ENCODE peak calls at places on chromosomes 6 and 20, in seven cellular contexts. C is dermis microvascular lymphatic vessel endothelial cell; K is stomach; G is T1000; F is SW 1271; A is activated T-cell treated with anti-CD3 and anti-CD28 coated beads, Interleukin-2, amount 50 U/mL, for 4 hours; Q is colonic mucosa. P is an unnamed sample.

GRCh38 chr6:43890197-43891062 is 120.4 kb downstream of the VEGFA start:
- DNase-seq in G (no peak), A (no peak), K (no peak), Q (no peak), C (no peak), F (no peak), P (no peak)

GRCh38 chr6:139153876-139154275 is 19.0 kb downstream of the HECA start:
- DNase-seq in F (no peak), C (no peak), G (no peak), A (no peak), K (no peak), Q (no peak), P (no peak)

GRCh38 chr6:122788663-122789062 is 395 bp upstream of the SMPDL3A start:
- DNase-seq in K (no peak), A (no peak), F (no peak), C (no peak), G (no peak), Q (no peak), P (no peak)

GRCh38 chr6:134176283-134176975 is 124.0 kb upstream of the SLC2A12 start:
- DNase-seq in Q (peak), G (no peak), C (peak), K (peak), F (no peak), A (peak), P (peak)

GRCh38 chr6:143196525-143197225 is 136.0 kb downstream of the AIG1 start:
- DNase-seq in A (no peak), K (no peak), C (peak), G (no peak), F (no peak), Q (no peak), P (peak)

GRCh38 chr6:110875548-110876169 is 1.1 kb downstream of the AMD1 start:
- DNase-seq in K (peak), G (peak), Q (peak), F (no peak), C (peak), A (peak), P (peak)

GRCh38 chr6:119720160-119720559 is 370.6 kb upstream of the MAN1A1 start:
- DNase-seq in K (no peak), A (no peak), C (no peak), G (no peak), F (no peak), Q (no peak), P (no peak)

GRCh38 chr6:99522531-99522930 is 7.3 kb upstream of the USP45 start:
- DNase-seq in F (no peak), A (no peak), C (no peak), G (no peak), Q (no peak), K (no peak), P (no peak)

GRCh38 chr6:52288216-52288615 is 3.7 kb upstream of the MCM3 start:
- DNase-seq in F (no peak), K (no peak), C (peak), Q (no peak), A (no peak), G (no peak), P (no peak)

GRCh38 chr20:9400371-9401025 is 113.9 kb upstream of the LAMP5 start:
- DNase-seq in F (no peak), G (no peak), A (no peak), C (no peak), K (no peak), Q (no peak), P (peak)

GRCh38 chr20:11509776-11510175 is 407.9 kb upstream of the BTBD3 start:
- DNase-seq in G (no peak), Q (no peak), K (no peak), A (no peak), C (no peak), F (no peak), P (no peak)

GRCh38 chr6:133590196-133590595 is 298.7 kb upstream of the TCF21 start:
- DNase-seq in K (no peak), G (no peak), C (no peak), F (no peak), Q (no peak), A (no peak), P (no peak)

GRCh38 chr20:53925651-53926401 is 144.6 kb downstream of the BCAS1 start:
- DNase-seq in K (no peak), G (no peak), Q (no peak), C (no peak), A (no peak), F (no peak), P (no peak)

GRCh38 chr6:79570129-79570801 is 33.0 kb upstream of the LCA5 start:
- DNase-seq in Q (peak), C (peak), F (no peak), G (no peak), K (peak), A (no peak), P (peak)

GRCh38 chr6:170117111-170117972 is 173.5 kb downstream of the DLL1 start:
- DNase-seq in G (no peak), K (peak), C (no peak), F (no peak), A (no peak), Q (no peak), P (no peak)

GRCh38 chr6:75526502-75527127 is 33.0 kb upstream of the FILIP1 start:
- DNase-seq in G (peak), C (peak), F (no peak), K (peak), Q (peak), A (peak), P (peak)

GRCh38 chr20:2301164-2301622 is 5.4 kb downstream of the TGM3 start:
- DNase-seq in C (peak), A (no peak), Q (peak), K (no peak), G (no peak), F (no peak), P (no peak)

GRCh38 chr6:29864037-29864795 is 36.6 kb downstream of the HLA-G start:
- DNase-seq in Q (no peak), F (no peak), A (no peak), K (no peak), C (peak), G (no peak), P (no peak)

GRCh38 chr20:59120491-59120890 is 43.1 kb upstream of the ZNF831 start:
- DNase-seq in K (no peak), C (no peak), F (no peak), Q (no peak), A (no peak), G (no peak), P (no peak)

GRCh38 chr6:133890941-133891813 is 2.3 kb downstream of the TCF21 start:
- DNase-seq in C (peak), G (no peak), K (peak), F (no peak), A (no peak), Q (peak), P (peak)

GRCh38 chr6:129697788-129698187 is 12.2 kb downstream of the ARHGAP18 start:
- DNase-seq in C (no peak), F (no peak), A (no peak), K (no peak), Q (no peak), G (no peak), P (no peak)

GRCh38 chr6:129369737-129370136 is 340.2 kb downstream of the ARHGAP18 start:
- DNase-seq in F (no peak), G (no peak), K (no peak), C (no peak), A (no peak), Q (no peak), P (no peak)

GRCh38 chr6:103335412-103335811 is 1524.3 kb downstream of the HACE1 start:
- DNase-seq in C (no peak), K (no peak), F (no peak), G (no peak), A (no peak), Q (no peak), P (no peak)

GRCh38 chr20:22691369-22692118 is 107.2 kb upstream of the FOXA2 start:
- DNase-seq in F (peak), K (peak), A (peak), Q (peak), C (peak), G (peak), P (peak)

GRCh38 chr6:148492654-148493290 is 150.1 kb downstream of the SASH1 start:
- DNase-seq in C (no peak), Q (no peak), A (no peak), K (no peak), F (no peak), G (no peak), P (no peak)

GRCh38 chr6:162124710-162125435 is 602.7 kb downstream of the PRKN start:
- DNase-seq in F (no peak), A (no peak), C (no peak), K (no peak), G (no peak), Q (no peak), P (no peak)

GRCh38 chr6:46923476-46923875 is 1.7 kb upstream of the ADGRF5 start:
- DNase-seq in C (no peak), A (no peak), F (no peak), G (no peak), K (no peak), Q (no peak), P (no peak)

GRCh38 chr6:47094351-47094925 is 52.3 kb upstream of the ADGRF1 start:
- DNase-seq in F (no peak), Q (peak), C (peak), K (peak), G (no peak), A (no peak), P (peak)

GRCh38 chr6:126143650-126144260 is 157.4 kb downstream of the TRMT11 start:
- DNase-seq in G (no peak), K (no peak), Q (no peak), A (no peak), F (no peak), C (no peak), P (no peak)

GRCh38 chr6:167294651-167295494 is 3.8 kb downstream of the UNC93A start:
- DNase-seq in Q (no peak), F (no peak), A (no peak), K (no peak), G (no peak), C (no peak), P (no peak)

GRCh38 chr6:101887532-101887931 is 494.0 kb downstream of the GRIK2 start:
- DNase-seq in C (no peak), K (no peak), F (no peak), A (no peak), Q (no peak), G (no peak), P (no peak)

GRCh38 chr6:111265842-111266241 is 178.5 kb downstream of the SLC16A10 start:
- DNase-seq in K (no peak), C (no peak), G (no peak), Q (no peak), F (no peak), A (no peak), P (no peak)

GRCh38 chr20:37915800-37916570 is 13.1 kb downstream of the VSTM2L start:
- DNase-seq in G (no peak), K (peak), F (no peak), Q (no peak), C (no peak), A (no peak), P (no peak)

GRCh38 chr20:17453592-17453991 is 77.6 kb downstream of the BFSP1 start:
- DNase-seq in K (no peak), G (no peak), C (no peak), A (no peak), Q (no peak), F (no peak), P (no peak)

GRCh38 chr6:54716869-54717268 is 129.7 kb upstream of the FAM83B start:
- DNase-seq in F (no peak), Q (no peak), G (no peak), C (no peak), A (no peak), K (no peak), P (no peak)

GRCh38 chr20:24695529-24696225 is 226.2 kb downstream of the SYNDIG1 start:
- DNase-seq in G (no peak), F (no peak), A (no peak), C (no peak), K (peak), Q (no peak), P (no peak)

GRCh38 chr6:144485531-144485930 is 200.4 kb downstream of the UTRN start:
- DNase-seq in Q (no peak), A (no peak), G (no peak), C (no peak), K (no peak), F (no peak), P (no peak)

GRCh38 chr6:144969154-144969553 is 684.0 kb downstream of the UTRN start:
- DNase-seq in G (no peak), Q (no peak), C (no peak), F (no peak), K (no peak), A (no peak), P (no peak)